ENCODE peak calls at places on chromosomes 7 and 10, in eight cellular contexts. B is activated naive CD4-positive, alpha-beta T cell; M is Jurkat, Clone E6-1; T is HFFc6; I is transverse colon; K is small intestine; F is choroid plexus epithelial cell; V is AG09319. D is an unnamed sample.

GRCh38 chr7:22356010-22356854 is 722 bp downstream of the RAPGEF5 start:
- DNase-seq in F (no peak), B (no peak), I (peak), V (no peak), T (no peak), K (peak), M (no peak), D (peak)

GRCh38 chr10:112225771-112226438 is 42.3 kb upstream of the GPAM start:
- DNase-seq in B (no peak), F (no peak), M (no peak), K (no peak), T (no peak), I (no peak), V (no peak), D (no peak)

GRCh38 chr7:32890553-32891045 is 961 bp downstream of the KBTBD2 start:
- DNase-seq in M (peak), K (peak), F (peak), I (peak), V (no peak), T (peak), B (no peak), D (peak)

GRCh38 chr10:112775347-112775746 is 174.7 kb upstream of the TCF7L2 start:
- DNase-seq in B (no peak), V (no peak), K (no peak), M (no peak), I (no peak), F (peak), T (peak), D (no peak)

GRCh38 chr10:35600193-35600592 is 4.9 kb upstream of the GJD4 start:
- DNase-seq in V (no peak), T (no peak), I (no peak), F (peak), K (no peak), B (no peak), M (no peak), D (peak)

GRCh38 chr10:67086324-67087139 is 160.7 kb downstream of the LRRTM3 start:
- DNase-seq in K (no peak), I (no peak), M (no peak), V (no peak), B (no peak), F (no peak), T (no peak), D (peak)

GRCh38 chr7:120996333-120996982 is 7.9 kb downstream of the CPED1 start:
- DNase-seq in V (peak), T (peak), I (peak), B (no peak), K (peak), F (peak), M (peak), D (peak)

GRCh38 chr7:139108256-139109187 is 998 bp downstream of the ZC3HAV1 start:
- DNase-seq in F (peak), B (no peak), K (peak), T (no peak), I (peak), M (no peak), V (no peak), D (peak)

GRCh38 chr10:97023401-97024180 is 162.2 kb downstream of the SLIT1 start:
- DNase-seq in T (no peak), I (no peak), M (no peak), V (no peak), B (no peak), K (no peak), F (peak), D (no peak)

GRCh38 chr10:94006591-94007550 is 13.1 kb downstream of the PLCE1 start:
- DNase-seq in K (peak), V (peak), I (peak), T (peak), F (peak), M (no peak), B (no peak), D (no peak)

GRCh38 chr10:31359979-31360378 is 41.0 kb downstream of the ZEB1 start:
- DNase-seq in V (no peak), T (no peak), I (no peak), K (no peak), F (peak), B (no peak), M (no peak), D (peak)

GRCh38 chr10:4131407-4132215 is 346.6 kb upstream of the KLF6 start:
- DNase-seq in B (no peak), I (no peak), T (peak), K (peak), V (peak), F (peak), M (peak), D (no peak)

GRCh38 chr7:140330128-140330527 is 68.2 kb downstream of the SLC37A3 start:
- DNase-seq in V (no peak), F (no peak), K (no peak), I (no peak), T (no peak), M (no peak), B (no peak), D (no peak)

GRCh38 chr10:43627942-43628341 is 20.7 kb downstream of the ZNF32 start:
- DNase-seq in V (no peak), B (no peak), K (no peak), T (no peak), I (no peak), F (no peak), M (no peak), D (no peak)

GRCh38 chr7:2001601-2002442 is 230.9 kb downstream of the MAD1L1 start:
- DNase-seq in M (no peak), F (no peak), I (no peak), K (no peak), T (no peak), V (no peak), B (no peak), D (no peak)

GRCh38 chr10:117268907-117269306 is 28.0 kb downstream of the SLC18A2 start:
- DNase-seq in M (no peak), I (no peak), V (no peak), B (no peak), T (no peak), F (no peak), K (no peak), D (no peak)

GRCh38 chr7:73968511-73968910 is 59.5 kb upstream of the ELN start:
- DNase-seq in B (no peak), K (no peak), F (peak), I (no peak), T (no peak), V (no peak), M (no peak), D (no peak)

GRCh38 chr10:4671451-4672145 is 154.4 kb upstream of the AKR1E2 start:
- DNase-seq in B (no peak), I (no peak), K (no peak), M (no peak), V (no peak), F (no peak), T (no peak), D (no peak)

GRCh38 chr10:59702347-59702746 is 7.3 kb downstream of the SLC16A9 start:
- DNase-seq in V (no peak), T (no peak), K (no peak), M (no peak), I (no peak), F (no peak), B (no peak), D (no peak)

GRCh38 chr7:156437021-156437614 is 203.5 kb upstream of the RNF32 start:
- DNase-seq in B (no peak), T (no peak), K (no peak), I (no peak), M (no peak), F (no peak), V (no peak), D (no peak)

GRCh38 chr7:24756989-24757798 is at the start of gene GSDME:
- DNase-seq in I (peak), T (peak), V (no peak), B (peak), K (peak), M (no peak), F (peak), D (peak)

GRCh38 chr10:4812952-4813351 is 13.1 kb upstream of the AKR1E2 start:
- DNase-seq in V (no peak), I (no peak), B (no peak), T (peak), M (no peak), K (no peak), F (peak), D (no peak)

GRCh38 chr7:103594186-103594585 is 148.2 kb upstream of the SLC26A5 start:
- DNase-seq in I (no peak), F (no peak), V (no peak), M (no peak), B (no peak), K (no peak), T (no peak), D (no peak)

GRCh38 chr10:111872591-111872990 is 311.0 kb downstream of the GPAM start:
- DNase-seq in V (no peak), F (no peak), M (no peak), K (peak), B (no peak), T (no peak), I (no peak), D (no peak)

GRCh38 chr10:102186128-102186527 is 33.9 kb downstream of the NOLC1 start:
- DNase-seq in V (no peak), F (no peak), M (no peak), I (no peak), T (no peak), B (no peak), K (no peak), D (peak)

GRCh38 chr10:132142396-132143161 is 44.2 kb upstream of the DPYSL4 start:
- DNase-seq in M (no peak), I (peak), V (no peak), K (no peak), T (no peak), F (peak), B (peak), D (peak)

GRCh38 chr7:4642468-4643203 is 39.5 kb upstream of the FOXK1 start:
- DNase-seq in M (no peak), T (no peak), B (no peak), V (no peak), K (no peak), I (no peak), F (no peak), D (peak)

GRCh38 chr7:90604383-90604782 is 8.3 kb downstream of the CDK14 start:
- DNase-seq in T (no peak), K (no peak), B (no peak), V (no peak), F (no peak), M (no peak), I (no peak), D (peak)

GRCh38 chr10:1605999-1606940 is 131.1 kb downstream of the ADARB2 start:
- DNase-seq in I (no peak), K (no peak), F (no peak), V (no peak), T (no peak), M (no peak), B (no peak), D (no peak)

GRCh38 chr10:101631821-101632475 is 43.8 kb downstream of the DPCD start:
- DNase-seq in B (no peak), I (no peak), K (no peak), V (no peak), F (no peak), T (no peak), M (no peak), D (no peak)

GRCh38 chr7:132503415-132503814 is 72.9 kb downstream of the PLXNA4 start:
- DNase-seq in M (no peak), F (no peak), K (no peak), V (no peak), B (no peak), T (no peak), I (no peak), D (no peak)

GRCh38 chr7:142800103-142800502 is 29.3 kb downstream of the PRSS2 start:
- DNase-seq in B (no peak), K (peak), I (no peak), V (no peak), T (no peak), M (peak), F (no peak), D (no peak)